ENCODE peak calls at places on chromosomes 1 and 21, in four cellular contexts. T, A, G and C are unnamed samples.
A peak's percentile ranks its signal among the peaks of the same experiment; 100 is the strongest.

GRCh38 chr1:6207921-6208320 is 2.0 kb downstream of the RNF207 start:
- DNase-seq in T (no peak), A (no peak), G (no peak), C (no peak)

GRCh38 chr1:116763787-116764465 is 9.7 kb downstream of the CD2 start:
- DNase-seq in T (no peak), A (no peak), G (no peak), C (no peak)

GRCh38 chr1:63328140-63328521 is 5.8 kb downstream of the FOXD3 start:
- DNase-seq in T (no peak), A (no peak), G (no peak), C (no peak)

GRCh38 chr1:67847466-67847865 is 14.2 kb upstream of the GNG12 start:
- DNase-seq in T (no peak), A (no peak), G (no peak), C (no peak)

GRCh38 chr1:1782399-1783221 is 4.3 kb upstream of the NADK start:
- DNase-seq in T (peak; percentile 56), A (peak; percentile 92), G (peak; percentile 38), C (peak; percentile 67)

GRCh38 chr1:177385760-177386698 is 215.3 kb downstream of the BRINP2 start:
- DNase-seq in T (peak; percentile 30), A (no peak), G (no peak), C (peak; percentile 3)

GRCh38 chr1:221565718-221566117 is 176.2 kb downstream of the DUSP10 start:
- DNase-seq in T (no peak), A (no peak), G (no peak), C (no peak)

GRCh38 chr1:15277933-15278332 is 30.9 kb downstream of the FHAD1 start:
- DNase-seq in T (no peak), A (no peak), G (no peak), C (no peak)

GRCh38 chr1:29708381-29708780 is 472.1 kb downstream of the PTPRU start:
- DNase-seq in T (peak; percentile 34), A (no peak), G (no peak), C (peak; percentile 57)

GRCh38 chr1:43949663-43950062 is 2.9 kb downstream of the IPO13 start:
- DNase-seq in T (no peak), A (no peak), G (no peak), C (no peak)

GRCh38 chr1:161089251-161089924 is at the start of gene NECTIN4:
- DNase-seq in T (no peak), A (peak; percentile 83), G (no peak), C (no peak)

GRCh38 chr1:172339840-172340239 is 80.6 kb upstream of the C1orf105 start:
- DNase-seq in T (no peak), A (no peak), G (no peak), C (peak; percentile 29)

GRCh38 chr1:116988248-116988647 is 13.3 kb upstream of the CD101 start:
- DNase-seq in T (peak; percentile 67), A (no peak), G (no peak), C (peak; percentile 30)

GRCh38 chr1:15660151-15660550 is 24.0 kb upstream of the PLEKHM2 start:
- DNase-seq in T (no peak), A (no peak), G (no peak), C (no peak)

GRCh38 chr1:42052300-42052699 is 100.9 kb upstream of the GUCA2B start:
- DNase-seq in T (no peak), A (no peak), G (no peak), C (no peak)

GRCh38 chr1:86155807-86156561 is 588 bp downstream of the COL24A1 start:
- DNase-seq in T (peak; percentile 45), A (peak; percentile 49), G (no peak), C (peak; percentile 40)

GRCh38 chr1:160911441-160911840 is 26.5 kb upstream of the ITLN1 start:
- DNase-seq in T (no peak), A (no peak), G (no peak), C (no peak)

GRCh38 chr1:228474507-228474906 is 12.7 kb upstream of the RNF187 start:
- DNase-seq in T (no peak), A (no peak), G (no peak), C (no peak)

GRCh38 chr1:228483789-228484188 is 3.4 kb upstream of the RNF187 start:
- DNase-seq in T (no peak), A (no peak), G (no peak), C (no peak)

GRCh38 chr1:228478912-228479665 is 8.1 kb upstream of the RNF187 start:
- DNase-seq in T (no peak), A (no peak), G (no peak), C (no peak)

GRCh38 chr1:228477263-228477662 is 9.9 kb upstream of the RNF187 start:
- DNase-seq in T (no peak), A (no peak), G (no peak), C (no peak)

GRCh38 chr1:228478326-228478725 is 8.9 kb upstream of the RNF187 start:
- DNase-seq in T (no peak), A (no peak), G (no peak), C (no peak)
- H3K4me3 ChIP-seq in T (no peak overlapping the region), A (no peak overlapping the region), G (no peak overlapping the region), C (no peak overlapping the region)

DNA sequence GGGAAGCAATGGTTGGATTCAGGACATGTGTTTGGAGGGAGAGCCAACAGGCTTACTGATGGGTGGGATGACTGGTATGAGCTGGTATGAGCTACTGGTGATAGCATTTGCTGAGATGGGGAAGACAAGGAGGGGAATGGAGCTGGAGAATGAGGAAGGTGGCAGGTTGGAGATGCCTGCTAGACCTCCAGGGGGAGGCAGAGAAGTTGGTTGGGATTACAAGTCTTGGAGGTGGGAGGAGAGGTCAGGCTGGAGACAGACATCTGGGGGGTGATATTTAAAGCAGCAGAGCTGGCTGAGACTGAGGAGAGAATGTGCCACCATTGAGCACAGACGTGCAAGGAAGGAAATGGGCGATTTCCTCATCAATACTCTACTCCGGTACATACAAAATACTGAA is 31.8 kb upstream of the ENO1 start:
- DNase-seq in T (no peak), A (no peak), G (no peak), C (no peak)
- TF ChIP-seq CTCF in T (no peak), A (no peak), G (no peak), C (no peak)

GRCh38 chr1:182680901-182681300 is 3.5 kb downstream of the RGS8 start:
- DNase-seq in T (peak; percentile 17), A (no peak), G (no peak), C (no peak)

GRCh38 chr1:182679684-182680083 is 4.7 kb downstream of the RGS8 start:
- DNase-seq in T (no peak), A (no peak), G (no peak), C (no peak)

GRCh38 chr1:182680408-182680807 is 4.0 kb downstream of the RGS8 start:
- DNase-seq in T (no peak), A (no peak), G (no peak), C (no peak)

GRCh38 chr1:182682898-182683501 is 1.4 kb downstream of the RGS8 start:
- DNase-seq in T (no peak), A (no peak), G (no peak), C (no peak)

DNA sequence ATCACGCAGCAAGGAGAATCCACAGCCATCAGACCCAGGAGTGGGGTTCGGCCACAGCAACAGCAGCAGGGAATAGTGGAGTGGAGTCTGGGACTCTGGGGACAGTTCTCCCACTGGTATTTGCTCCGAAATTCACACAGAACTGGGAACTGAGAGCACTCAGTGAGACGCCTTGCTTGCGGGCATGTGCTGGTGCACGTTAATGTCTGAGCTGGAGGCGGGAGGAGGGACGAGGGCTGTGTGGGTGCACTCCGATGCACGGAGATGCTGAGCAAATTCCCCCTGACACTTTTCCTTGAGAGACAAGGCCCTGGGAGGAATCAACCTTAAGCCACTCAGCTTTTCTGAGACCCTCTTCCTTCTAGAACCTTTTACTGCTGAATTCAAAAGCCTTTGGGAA is 2.9 kb downstream of the RGS8 start:
- DNase-seq in T (no peak), A (no peak), G (no peak), C (no peak)
- H3K4me3 ChIP-seq in T (no peak overlapping the region), A (no peak overlapping the region), G (no peak overlapping the region), C (no peak overlapping the region)

DNA sequence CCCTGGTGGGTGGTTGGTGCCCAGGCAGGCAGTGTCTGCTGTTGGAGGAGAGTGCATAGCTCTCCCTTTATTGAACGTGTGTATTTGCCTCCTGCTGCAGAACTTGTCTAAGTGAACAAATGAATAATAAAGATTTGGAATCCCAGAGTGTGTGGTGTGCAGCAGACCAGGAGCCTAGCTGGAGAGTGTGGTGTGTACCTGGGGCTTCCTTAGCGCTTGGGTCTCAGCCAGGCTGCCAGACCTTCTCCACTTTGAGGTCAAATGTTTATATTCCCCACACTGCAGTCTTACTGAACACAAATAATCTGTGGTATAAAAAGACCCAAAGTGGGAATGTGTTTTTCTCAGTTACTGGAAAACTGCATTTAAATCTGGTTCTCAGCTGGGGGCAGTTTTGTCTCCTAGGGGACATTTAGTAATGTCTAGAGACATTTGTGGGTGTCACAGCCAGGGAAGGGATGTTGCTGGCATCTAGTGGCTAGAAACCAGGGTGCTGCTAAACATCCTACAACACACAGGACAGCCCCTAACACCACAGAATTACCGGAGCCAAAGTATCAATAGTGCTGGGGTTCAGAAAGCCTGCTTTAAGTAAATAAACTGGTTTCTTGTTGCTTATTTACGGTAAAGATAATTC is 23.6 kb downstream of the SLC37A1 start:
- DNase-seq in T (no peak), A (no peak), G (no peak), C (no peak)
- TF ChIP-seq CTCF in T (peak; percentile 56), A (no peak), G (peak; percentile 53), C (peak; percentile 33)